ENCODE peak calls at places on chromosomes 5 and 9, in ten cellular contexts. S is foreskin keratinocyte; K is LoVo; U is SJSA1; C is AG20443; D is iPS DF 6.9; R is cardiac fibroblast; O is hippocampal formation; H is CD8-positive, alpha-beta T cell; A is AG08395. T is an unnamed sample.
A peak's percentile ranks its signal among the peaks of the same experiment; 100 is the strongest.

GRCh38 chr5:83721878-83722779 is 1.5 kb upstream of the HAPLN1 start:
- DNase-seq in S (peak; percentile 9), K (peak; percentile 20), U (peak; percentile 90), C (peak; percentile 87), D (no peak), R (peak; percentile 79), O (peak; percentile 69), H (no peak), A (peak; percentile 67), T (no peak)

GRCh38 chr9:101028346-101029299 is at the start of gene PLPPR1:
- DNase-seq in S (peak; percentile 48), K (no peak), U (peak; percentile 10), C (peak; percentile 77), D (peak; percentile 27), R (peak; percentile 52), O (peak; percentile 83), H (no peak), A (peak; percentile 36), T (no peak)

GRCh38 chr5:80408475-80408875 is 611 bp downstream of the ZFYVE16 start:
- DNase-seq in S (no peak), K (peak; percentile 70), U (no peak), C (peak; percentile 75), D (peak; percentile 41), R (peak; percentile 50), O (no peak), H (peak; percentile 15), A (peak; percentile 56), T (no peak)

GRCh38 chr9:38287420-38287985 is 105.0 kb upstream of the ALDH1B1 start:
- DNase-seq in S (peak; percentile 59), K (no peak), U (no peak), C (no peak), D (no peak), R (no peak), O (no peak), H (no peak), A (no peak), T (no peak)

GRCh38 chr9:130927995-130928900 is 10.8 kb downstream of the FIBCD1 start:
- DNase-seq in S (peak; percentile 91), K (peak; percentile 62), U (peak; percentile 33), C (peak; percentile 34), D (no peak), R (peak; percentile 67), O (no peak), H (no peak), A (peak; percentile 43), T (no peak)

GRCh38 chr9:36074870-36075532 is 38.3 kb downstream of the RECK start:
- DNase-seq in S (peak; percentile 92), K (peak; percentile 11), U (no peak), C (peak; percentile 66), D (no peak), R (peak; percentile 94), O (peak; percentile 51), H (no peak), A (peak; percentile 59), T (no peak)

GRCh38 chr9:114059047-114059803 is 18.9 kb downstream of the AMBP start:
- DNase-seq in S (no peak), K (no peak), U (no peak), C (no peak), D (no peak), R (peak; percentile 19), O (no peak), H (no peak), A (no peak), T (no peak)

GRCh38 chr9:95581900-95582299 is 65.1 kb upstream of the PTCH1 start:
- DNase-seq in S (no peak), K (no peak), U (peak; percentile 88), C (no peak), D (no peak), R (no peak), O (no peak), H (no peak), A (no peak), T (no peak)

GRCh38 chr9:1173986-1174385 is 123.8 kb downstream of the DMRT2 start:
- DNase-seq in S (no peak), K (no peak), U (no peak), C (peak; percentile 18), D (no peak), R (no peak), O (no peak), H (no peak), A (peak; percentile 10), T (no peak)

GRCh38 chr5:135217669-135218485 is 181.2 kb downstream of the MACROH2A1 start:
- DNase-seq in S (no peak), K (no peak), U (no peak), C (no peak), D (no peak), R (no peak), O (no peak), H (no peak), A (no peak), T (no peak)

GRCh38 chr5:181140766-181141165 is 6.6 kb upstream of the OR2V2 start:
- DNase-seq in S (no peak), K (no peak), U (no peak), C (no peak), D (no peak), R (no peak), O (no peak), H (no peak), A (no peak), T (no peak)

GRCh38 chr5:36494028-36494427 is 112.4 kb upstream of the SLC1A3 start:
- DNase-seq in S (peak; percentile 75), K (no peak), U (no peak), C (no peak), D (no peak), R (no peak), O (no peak), H (no peak), A (no peak), T (no peak)

GRCh38 chr9:8872802-8873201 is 1073.2 kb upstream of the DMAC1 start:
- DNase-seq in S (no peak), K (no peak), U (no peak), C (no peak), D (no peak), R (no peak), O (no peak), H (no peak), A (no peak), T (no peak)

GRCh38 chr5:19616821-19617220 is 371.2 kb downstream of the CDH18 start:
- DNase-seq in S (no peak), K (no peak), U (no peak), C (no peak), D (no peak), R (no peak), O (no peak), H (no peak), A (no peak), T (no peak)

GRCh38 chr5:38210701-38211353 is 47.5 kb upstream of the EGFLAM start:
- DNase-seq in S (no peak), K (no peak), U (no peak), C (no peak), D (no peak), R (no peak), O (no peak), H (no peak), A (no peak), T (no peak)

GRCh38 chr9:112852741-112853505 is 37.8 kb downstream of the SLC46A2 start:
- DNase-seq in S (no peak), K (no peak), U (no peak), C (no peak), D (no peak), R (no peak), O (peak; percentile 72), H (no peak), A (no peak), T (no peak)

GRCh38 chr9:135802876-135803419 is 101.0 kb downstream of the KCNT1 start:
- DNase-seq in S (no peak), K (no peak), U (no peak), C (no peak), D (no peak), R (no peak), O (no peak), H (no peak), A (no peak), T (no peak)

GRCh38 chr5:59666709-59667108 is 226.8 kb downstream of the PDE4D start:
- DNase-seq in S (no peak), K (no peak), U (no peak), C (no peak), D (no peak), R (no peak), O (no peak), H (no peak), A (no peak), T (no peak)